ENCODE peak calls at places on chromosome 1, in ten cellular contexts. Z is NCI-H2107; I is hypothalamus; H is germinal center; V is kidney glomerular epithelial cell; J is renal cortical epithelial cell; U is stimulated activated CD4-positive, alpha-beta T cell treated with anti-CD3 and anti-CD28 coated beads, Interleukin-2, amount 100 ng/mL, for 48 hours; C is activated effector memory CD4-positive, alpha-beta T cell treated with anti-CD3 and anti-CD28 coated beads, Interleukin-2, amount 50 U/mL, for 16 hours; F is A172; Q is NCI-H1436 treated with DMSO at 0.1 percent for 48 hours. K is an unnamed sample.

GRCh38 chr1:8903908-8904650 is 25.6 kb upstream of the ENO1 start:
- DNase-seq in Z (no peak), I (no peak), H (no peak), V (peak; percentile 90), J (peak; percentile 99), U (no peak), C (no peak), F (peak; percentile 89), Q (no peak), K (no peak)

GRCh38 chr1:151905070-151905442 is 4.3 kb downstream of the THEM4 start:
- DNase-seq in Z (no peak), I (no peak), H (no peak), V (no peak), J (peak; percentile 68), U (peak; percentile 51), C (peak; percentile 88), F (no peak), Q (no peak), K (no peak)

GRCh38 chr1:17755120-17755519 is at the start of gene ACTL8:
- DNase-seq in Z (no peak), I (no peak), H (no peak), V (no peak), J (no peak), U (peak; percentile 6), C (no peak), F (no peak), Q (no peak), K (no peak)

GRCh38 chr1:72643142-72643541 is 360.8 kb upstream of the NEGR1 start:
- DNase-seq in Z (no peak), I (no peak), H (no peak), V (no peak), J (no peak), U (no peak), C (no peak), F (no peak), Q (no peak), K (no peak)

GRCh38 chr1:21936366-21937031 is 611 bp downstream of the HSPG2 start:
- DNase-seq in Z (no peak), I (no peak), H (no peak), V (no peak), J (no peak), U (no peak), C (no peak), F (no peak), Q (no peak), K (no peak)

GRCh38 chr1:234603221-234604204 is 6.5 kb downstream of the IRF2BP2 start:
- DNase-seq in Z (no peak), I (no peak), H (no peak), V (peak; percentile 46), J (peak; percentile 62), U (no peak), C (no peak), F (no peak), Q (no peak), K (no peak)

GRCh38 chr1:25810341-25811299 is 9.1 kb upstream of the MTFR1L start:
- DNase-seq in Z (peak; percentile 68), I (peak; percentile 40), H (peak; percentile 82), V (peak; percentile 42), J (no peak), U (peak; percentile 81), C (peak; percentile 92), F (no peak), Q (no peak), K (no peak)

GRCh38 chr1:43706598-43707190 is 642 bp upstream of the ST3GAL3 start:
- DNase-seq in Z (no peak), I (no peak), H (no peak), V (no peak), J (no peak), U (peak; percentile 19), C (peak; percentile 66), F (no peak), Q (no peak), K (no peak)

GRCh38 chr1:113242481-113242880 is 147.8 kb upstream of the MAGI3 start:
- DNase-seq in Z (no peak), I (no peak), H (no peak), V (no peak), J (peak; percentile 28), U (no peak), C (no peak), F (no peak), Q (no peak), K (no peak)

GRCh38 chr1:200985481-200985880 is 38.0 kb downstream of the KIF21B start:
- DNase-seq in Z (no peak), I (no peak), H (no peak), V (no peak), J (no peak), U (no peak), C (no peak), F (no peak), Q (no peak), K (no peak)

GRCh38 chr1:19960621-19961020 is 18.8 kb downstream of the PLA2G2A start:
- DNase-seq in Z (no peak), I (no peak), H (no peak), V (no peak), J (no peak), U (no peak), C (no peak), F (no peak), Q (no peak), K (no peak)

GRCh38 chr1:9369964-9370788 is 77.5 kb downstream of the SPSB1 start:
- DNase-seq in Z (no peak), I (no peak), H (no peak), V (no peak), J (no peak), U (no peak), C (no peak), F (no peak), Q (no peak), K (no peak)

K was measured in C1 segment of cervical spinal cord.